ENCODE peak calls at places on chromosome 18, in seven cellular contexts. A is glomerular endothelial cell, T is Daoy, D is right cardiac atrium, H is NCI-H1436, C is astrocyte of the spinal cord, B is stomach. P is an unnamed sample.

GRCh38 chr18:79698668-79699335 is 19.2 kb downstream of the CTDP1 start:
- DNase-seq in A (no peak), T (no peak), D (no peak), H (no peak), C (peak), B (no peak), P (no peak)

GRCh38 chr18:50816767-50817166 is 3.0 kb downstream of the MRO start:
- DNase-seq in A (no peak), T (peak), D (no peak), H (no peak), C (peak), B (no peak), P (no peak)

GRCh38 chr18:5197032-5197434 is at the start of gene AKAIN1:
- DNase-seq in A (no peak), T (peak), D (peak), H (no peak), C (peak), B (no peak), P (peak)

GRCh38 chr18:57997820-57998219 is 46.2 kb upstream of the NEDD4L start:
- DNase-seq in A (no peak), T (no peak), D (no peak), H (no peak), C (no peak), B (no peak), P (no peak)

GRCh38 chr18:10010611-10011015 is 96.8 kb downstream of the VAPA start:
- DNase-seq in A (no peak), T (peak), D (peak), H (no peak), C (peak), B (peak), P (peak)

GRCh38 chr18:22606563-22607283 is 189.0 kb upstream of the CTAGE1 start:
- DNase-seq in A (no peak), T (no peak), D (peak), H (no peak), C (peak), B (no peak), P (no peak)

GRCh38 chr18:58633874-58634273 is 5.0 kb upstream of the ALPK2 start:
- DNase-seq in A (no peak), T (no peak), D (no peak), H (no peak), C (no peak), B (no peak), P (no peak)

GRCh38 chr18:71784777-71785176 is 759.4 kb downstream of the CBLN2 start:
- DNase-seq in A (peak), T (no peak), D (no peak), H (no peak), C (no peak), B (no peak), P (no peak)

GRCh38 chr18:32742620-32743019 is 30.2 kb downstream of the KLHL14 start:
- DNase-seq in A (no peak), T (no peak), D (no peak), H (no peak), C (peak), B (no peak), P (no peak)

GRCh38 chr18:44733754-44734465 is 53.2 kb downstream of the SETBP1 start:
- DNase-seq in A (no peak), T (no peak), D (no peak), H (no peak), C (peak), B (no peak), P (no peak)

P was measured in heart right ventricle.